ENCODE peak calls at places on chromosomes 5 and 9, in eight cellular contexts. G is astrocyte of the cerebellum; K is stimulated activated naive CD8-positive, alpha-beta T cell treated with anti-CD3 and anti-CD28 coated beads, Interleukin-15, amount 100 ng/mL, for 72 hours; N is lung microvascular endothelial cell; Z is NCI-H2029 treated with DMSO at 0.1 percent for 48 hours; U is cardiac muscle cell; R is brain pericyte; Q is Peyer's patch. P is an unnamed sample.

GRCh38 chr5:137743031-137743640 is 7.2 kb upstream of the KLHL3 start:
- DNase-seq in G (peak; percentile 70), Q (peak; percentile 63), N (peak; percentile 86), U (peak; percentile 90), K (peak; percentile 50), Z (peak; percentile 47), R (no peak), P (peak; percentile 42)

GRCh38 chr9:84990416-84990815 is 320.9 kb downstream of the NTRK2 start:
- DNase-seq in G (peak; percentile 69), R (no peak), Z (no peak), U (peak; percentile 23), Q (no peak), N (no peak), K (no peak), P (no peak)

GRCh38 chr5:118592678-118593328 is 395.5 kb downstream of the DTWD2 start:
- DNase-seq in U (no peak), K (no peak), N (no peak), Z (no peak), R (no peak), G (no peak), Q (no peak), P (no peak)

GRCh38 chr9:97397220-97397619 is 14.7 kb upstream of the TDRD7 start:
- DNase-seq in U (no peak), G (no peak), N (no peak), R (no peak), Z (no peak), K (peak; percentile 85), Q (no peak), P (no peak)

GRCh38 chr9:106075991-106076390 is 381.6 kb downstream of the TMEM38B start:
- DNase-seq in K (no peak), N (no peak), R (no peak), Q (no peak), Z (no peak), U (peak; percentile 56), G (peak; percentile 79), P (no peak)

GRCh38 chr9:136741885-136742568 is 713 bp downstream of the LCN10 start:
- DNase-seq in R (no peak), Q (peak; percentile 90), G (no peak), Z (no peak), N (no peak), K (peak; percentile 57), U (no peak), P (peak; percentile 64)

GRCh38 chr5:98296426-98296825 is 477.0 kb upstream of the RGMB start:
- DNase-seq in R (no peak), G (no peak), N (peak; percentile 39), Q (no peak), Z (no peak), K (no peak), U (peak; percentile 45), P (no peak)

GRCh38 chr9:129052592-129052991 is 16.2 kb downstream of the MIGA2 start:
- DNase-seq in Q (peak; percentile 93), G (no peak), R (no peak), K (no peak), N (no peak), U (no peak), Z (peak; percentile 67), P (no peak)

GRCh38 chr9:128253140-128253990 is 22.4 kb downstream of the GOLGA2 start:
- DNase-seq in U (no peak), Z (no peak), N (no peak), G (no peak), Q (peak; percentile 62), K (no peak), R (no peak), P (no peak)

GRCh38 chr5:43251754-43252153 is 59.7 kb downstream of the NIM1K start:
- DNase-seq in N (no peak), U (no peak), G (no peak), Q (no peak), K (no peak), R (no peak), Z (no peak), P (no peak)

GRCh38 chr5:140569197-140569596 is 4.6 kb downstream of the SLC35A4 start:
- DNase-seq in N (peak; percentile 63), K (no peak), G (no peak), R (no peak), U (no peak), Q (peak; percentile 47), Z (no peak), P (no peak)

GRCh38 chr9:135612981-135613910 is 26.1 kb downstream of the GLT6D1 start:
- DNase-seq in Q (no peak), N (no peak), G (no peak), R (no peak), Z (no peak), K (no peak), U (no peak), P (no peak)

GRCh38 chr5:72036951-72037350 is 70.3 kb upstream of the MAP1B start:
- DNase-seq in R (no peak), U (peak; percentile 31), Z (no peak), Q (no peak), G (no peak), K (no peak), N (no peak), P (no peak)

GRCh38 chr9:27457445-27457844 is 66.6 kb upstream of the IFNK start:
- DNase-seq in Q (peak; percentile 88), N (no peak), Z (no peak), G (no peak), K (no peak), U (no peak), R (no peak), P (peak; percentile 27)

GRCh38 chr5:118311103-118311502 is 677.2 kb downstream of the DTWD2 start:
- DNase-seq in Q (no peak), K (no peak), Z (no peak), U (no peak), R (peak; percentile 18), G (no peak), N (no peak), P (no peak)

GRCh38 chr5:17143335-17143734 is 74.1 kb upstream of the BASP1 start:
- DNase-seq in Z (no peak), G (no peak), U (no peak), N (peak; percentile 91), R (no peak), Q (no peak), K (no peak), P (no peak)

GRCh38 chr5:173638126-173638525 is 21.7 kb upstream of the BOD1 start:
- DNase-seq in G (no peak), K (no peak), Z (no peak), Q (no peak), U (no peak), R (no peak), N (no peak), P (no peak)

GRCh38 chr9:89505795-89506385 is 8.0 kb upstream of the SEMA4D start:
- DNase-seq in U (peak; percentile 8), N (no peak), G (no peak), K (no peak), Z (peak; percentile 23), Q (no peak), R (no peak), P (no peak)

GRCh38 chr5:153559926-153560325 is 69.5 kb downstream of the GRIA1 start:
- DNase-seq in U (peak; percentile 73), N (peak; percentile 56), Q (no peak), G (no peak), K (no peak), R (no peak), Z (no peak), P (no peak)

GRCh38 chr5:93611900-93612898 is 29.2 kb downstream of the NR2F1 start:
- DNase-seq in G (no peak), Z (no peak), R (no peak), K (no peak), U (no peak), Q (peak; percentile 63), N (no peak), P (no peak)

GRCh38 chr9:38421498-38422211 is 2.6 kb downstream of the IGFBPL1 start:
- DNase-seq in R (no peak), K (no peak), Z (no peak), U (peak; percentile 18), G (no peak), N (no peak), Q (no peak), P (no peak)

GRCh38 chr5:94010814-94011213 is 269.4 kb upstream of the POU5F2 start:
- DNase-seq in Q (no peak), G (no peak), U (no peak), N (no peak), Z (no peak), R (no peak), K (no peak), P (no peak)

GRCh38 chr5:174295736-174296481 is 250.4 kb downstream of the NSG2 start:
- DNase-seq in R (no peak), N (no peak), G (no peak), Q (no peak), Z (no peak), K (no peak), U (no peak), P (no peak)

GRCh38 chr5:139140631-139141071 is 57.5 kb downstream of the SIL1 start:
- DNase-seq in K (no peak), G (peak; percentile 40), Z (no peak), N (no peak), U (no peak), R (no peak), Q (no peak), P (no peak)

GRCh38 chr5:169148066-169148740 is 152.7 kb downstream of the SLIT3 start:
- DNase-seq in G (no peak), N (no peak), U (no peak), R (no peak), Q (no peak), K (no peak), Z (no peak), P (no peak)

GRCh38 chr9:119441832-119442231 is 72.6 kb upstream of the BRINP1 start:
- DNase-seq in G (no peak), Z (no peak), K (no peak), N (no peak), Q (no peak), R (no peak), U (no peak), P (no peak)

GRCh38 chr9:130382636-130383349 is 62.0 kb upstream of the ASS1 start:
- DNase-seq in K (no peak), Q (no peak), G (no peak), N (no peak), R (no peak), Z (no peak), U (no peak), P (no peak)

GRCh38 chr5:71471193-71471592 is 15.7 kb downstream of the BDP1 start:
- DNase-seq in U (peak; percentile 63), Z (no peak), G (peak; percentile 8), Q (no peak), N (peak; percentile 66), R (no peak), K (no peak), P (no peak)

GRCh38 chr5:110335361-110336046 is 391.0 kb downstream of the TMEM232 start:
- DNase-seq in G (peak; percentile 89), N (no peak), R (peak; percentile 8), U (peak; percentile 54), K (no peak), Z (no peak), Q (no peak), P (no peak)

GRCh38 chr9:117772960-117773359 is 68.8 kb downstream of the TLR4 start:
- DNase-seq in Z (no peak), R (no peak), K (no peak), N (peak; percentile 37), Q (peak; percentile 65), U (peak; percentile 31), G (no peak), P (no peak)

GRCh38 chr5:77957516-77957915 is 181.4 kb upstream of the TBCA start:
- DNase-seq in N (no peak), G (no peak), R (no peak), Q (no peak), K (no peak), U (no peak), Z (no peak), P (no peak)

GRCh38 chr9:23824241-23825142 is 1.5 kb downstream of the ELAVL2 start:
- DNase-seq in R (no peak), U (no peak), Z (no peak), K (no peak), Q (no peak), G (no peak), N (peak; percentile 6), P (no peak)

GRCh38 chr9:72592501-72593403 is 71.3 kb downstream of the TMC1 start:
- DNase-seq in N (peak; percentile 74), Z (peak; percentile 91), G (peak; percentile 54), Q (peak; percentile 49), U (peak; percentile 79), R (peak; percentile 32), K (peak; percentile 21), P (peak; percentile 48)

GRCh38 chr5:143248822-143249579 is 154.5 kb downstream of the NR3C1 start:
- DNase-seq in N (peak; percentile 58), Q (peak; percentile 64), G (peak; percentile 34), R (no peak), U (peak; percentile 65), Z (no peak), K (no peak), P (no peak)